ENCODE peak calls at places on chromosomes 16 and 17, in six cellular contexts. T, M, J, W, D and E are unnamed samples.

GRCh38 chr17:2084766-2085647 is 30.1 kb downstream of the HIC1 start:
- DNase-seq in M (no peak), J (no peak), W (no peak), T (no peak), D (no peak), E (no peak)

GRCh38 chr16:20647736-20648135 is 49.7 kb downstream of the ACSM1 start:
- DNase-seq in M (no peak), T (no peak), W (no peak), J (no peak), D (no peak), E (no peak)

GRCh38 chr17:47882247-47882646 is 13.8 kb upstream of the SP2 start:
- DNase-seq in W (peak), J (no peak), D (no peak), T (no peak), M (no peak), E (no peak)

GRCh38 chr16:20611350-20611902 is 35.3 kb upstream of the ACSM2B start:
- DNase-seq in D (no peak), M (peak), T (peak), J (no peak), W (no peak), E (no peak)

GRCh38 chr17:27878776-27879562 is 14.2 kb downstream of the LYRM9 start:
- DNase-seq in D (no peak), T (no peak), M (no peak), J (no peak), W (no peak), E (no peak)

GRCh38 chr17:57086069-57086930 is 1.3 kb downstream of the AKAP1 start:
- DNase-seq in W (peak), T (no peak), J (peak), D (peak), M (peak), E (peak)

GRCh38 chr17:48003686-48004120 is 32.8 kb downstream of the CDK5RAP3 start:
- DNase-seq in T (no peak), M (no peak), D (peak), W (no peak), J (no peak), E (no peak)

GRCh38 chr17:43211123-43211479 is 574 bp upstream of the TMEM106A start:
- DNase-seq in J (no peak), W (no peak), D (no peak), M (no peak), T (no peak), E (no peak)

GRCh38 chr17:7136266-7136877 is 21.8 kb upstream of the ASGR2 start:
- DNase-seq in D (peak), J (peak), W (peak), M (peak), T (peak), E (peak)
- TF ChIP-seq CTCF in D (peak), J (peak), W (peak), M (peak), T (peak), E (peak)

GRCh38 chr16:83887088-83887487 is 11.8 kb upstream of the MLYCD start:
- DNase-seq in D (no peak), M (no peak), J (no peak), T (no peak), W (peak), E (no peak)
- TF ChIP-seq CTCF in D (no peak), M (no peak), J (peak), T (peak), W (peak), E (peak)

DNA sequence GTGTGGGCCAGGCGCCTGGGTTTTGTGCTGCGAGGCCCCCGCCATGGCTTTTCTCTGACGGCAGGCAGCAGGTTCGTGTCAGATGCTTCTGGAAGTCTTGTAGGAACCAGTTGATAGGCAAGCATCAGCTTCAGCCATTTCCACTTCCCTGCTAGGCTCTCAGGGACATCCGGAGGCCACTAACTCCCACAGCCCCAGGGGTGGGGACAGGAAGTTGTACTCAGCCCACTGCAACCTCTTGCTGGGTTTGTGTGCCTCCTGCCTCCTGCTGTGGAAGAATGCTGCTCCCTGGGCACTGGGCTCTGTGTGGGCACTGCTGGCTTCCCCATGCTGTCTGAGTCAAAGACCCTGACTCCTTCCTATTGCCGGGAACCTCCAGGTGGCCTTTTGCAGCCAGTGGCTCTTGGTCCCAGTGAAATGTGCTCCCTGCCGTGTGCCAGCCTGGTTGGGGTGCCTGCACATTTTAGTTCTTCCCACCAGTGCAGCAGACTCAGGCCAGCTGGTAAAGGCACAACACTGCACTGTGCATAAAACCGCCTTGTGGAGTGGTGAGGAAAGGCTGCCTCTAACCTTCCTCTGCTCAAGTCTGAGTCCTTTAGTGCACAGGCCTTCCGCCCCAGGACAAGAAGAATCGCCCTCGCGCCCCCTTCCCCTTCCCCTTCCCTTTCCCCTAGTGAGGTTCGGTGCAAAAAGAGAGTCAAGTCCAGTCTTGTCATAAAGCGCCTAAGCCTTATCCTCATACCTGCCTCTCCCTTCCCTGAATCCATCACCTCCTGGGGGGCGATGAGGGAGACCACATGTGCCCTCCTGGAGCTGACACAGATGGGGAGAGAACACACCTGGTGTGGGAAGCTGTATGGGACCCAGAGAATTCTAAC is 16.6 kb downstream of the LDHD start:
- DNase-seq in W (no peak), M (no peak), J (no peak), T (no peak), D (peak), E (no peak)
- TF ChIP-seq CTCF in W (no peak), M (no peak), J (no peak), T (no peak), D (no peak), E (no peak)

GRCh38 chr16:79328327-79329162 is 272.0 kb downstream of the MAF start:
- DNase-seq in M (no peak), W (no peak), T (no peak), D (no peak), J (no peak), E (no peak)
- TF ChIP-seq CTCF in M (no peak), W (no peak), T (no peak), D (no peak), J (no peak), E (no peak)

GRCh38 chr17:82129095-82129494 is 31.1 kb upstream of the FASN start:
- DNase-seq in W (no peak), J (no peak), D (no peak), M (no peak), T (no peak), E (no peak)
- TF ChIP-seq CTCF in W (peak), J (peak), D (no peak), M (no peak), T (no peak), E (no peak)

DNA sequence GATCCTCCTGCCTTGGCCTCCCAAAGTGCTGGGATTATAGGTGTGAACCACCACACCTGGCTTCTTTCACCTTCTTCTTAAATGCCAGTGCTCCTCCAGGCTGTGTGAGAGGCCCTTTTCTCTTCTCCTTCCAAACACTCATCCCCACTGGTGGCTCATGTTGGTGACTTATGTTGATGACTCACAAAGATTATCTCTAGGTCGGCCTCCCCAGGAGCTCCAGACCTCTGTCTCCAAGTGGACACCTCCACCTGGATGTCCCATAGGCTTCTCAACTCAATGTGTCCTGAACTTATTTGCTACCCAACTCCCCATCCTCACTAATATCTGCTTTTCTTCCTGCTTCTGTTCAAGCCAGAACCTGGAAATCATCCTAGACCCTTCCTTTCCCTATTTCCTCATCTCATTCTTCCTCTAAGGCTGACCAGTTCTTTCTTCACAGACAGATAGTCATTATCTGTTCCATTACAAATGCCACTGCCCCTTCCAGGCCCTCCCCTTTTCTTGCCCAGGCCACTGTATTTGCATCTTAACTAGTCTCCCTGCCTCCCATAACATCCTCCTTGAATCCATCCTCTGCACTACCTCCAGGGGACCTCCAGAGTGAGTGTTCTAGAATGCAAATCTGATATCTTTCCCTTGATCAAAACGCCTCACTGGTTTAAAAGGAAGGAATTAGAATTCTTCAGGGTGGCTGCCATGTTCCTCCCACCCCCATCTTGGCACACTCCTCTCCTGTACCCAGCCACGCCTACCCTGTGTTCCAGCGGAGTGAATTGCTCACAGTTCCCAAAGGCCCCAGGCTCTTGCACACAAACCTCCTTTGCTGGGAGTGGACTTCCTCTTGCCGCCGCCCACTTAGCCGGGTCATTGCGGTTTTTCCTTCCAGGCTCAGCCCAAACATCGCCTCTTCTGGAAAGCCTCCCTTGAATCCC is 34.8 kb upstream of the FBXO47 start:
- DNase-seq in T (peak), M (peak), J (no peak), D (no peak), W (peak), E (no peak)
- TF ChIP-seq CTCF in T (no peak), M (no peak), J (no peak), D (no peak), W (no peak), E (no peak)

GRCh38 chr17:79607941-79608728 is 2.7 kb downstream of the RBFOX3 start:
- DNase-seq in D (no peak), J (peak), M (no peak), T (no peak), W (peak), E (peak)
- TF ChIP-seq CTCF in D (no peak), J (peak), M (no peak), T (no peak), W (no peak), E (no peak)

GRCh38 chr17:78838574-78839005 is 2.0 kb downstream of the USP36 start:
- DNase-seq in D (no peak), J (no peak), T (no peak), M (no peak), W (no peak), E (no peak)

GRCh38 chr17:78839173-78839761 is 1.3 kb downstream of the USP36 start:
- DNase-seq in D (peak), T (no peak), J (no peak), M (no peak), W (peak), E (no peak)

GRCh38 chr17:78840530-78840779 is 159 bp downstream of the USP36 start:
- DNase-seq in J (no peak), D (no peak), W (no peak), T (no peak), M (no peak), E (no peak)

GRCh38 chr17:78839762-78840529 is 668 bp downstream of the USP36 start:
- DNase-seq in J (no peak), W (peak), M (peak), D (peak), T (no peak), E (no peak)

DNA sequence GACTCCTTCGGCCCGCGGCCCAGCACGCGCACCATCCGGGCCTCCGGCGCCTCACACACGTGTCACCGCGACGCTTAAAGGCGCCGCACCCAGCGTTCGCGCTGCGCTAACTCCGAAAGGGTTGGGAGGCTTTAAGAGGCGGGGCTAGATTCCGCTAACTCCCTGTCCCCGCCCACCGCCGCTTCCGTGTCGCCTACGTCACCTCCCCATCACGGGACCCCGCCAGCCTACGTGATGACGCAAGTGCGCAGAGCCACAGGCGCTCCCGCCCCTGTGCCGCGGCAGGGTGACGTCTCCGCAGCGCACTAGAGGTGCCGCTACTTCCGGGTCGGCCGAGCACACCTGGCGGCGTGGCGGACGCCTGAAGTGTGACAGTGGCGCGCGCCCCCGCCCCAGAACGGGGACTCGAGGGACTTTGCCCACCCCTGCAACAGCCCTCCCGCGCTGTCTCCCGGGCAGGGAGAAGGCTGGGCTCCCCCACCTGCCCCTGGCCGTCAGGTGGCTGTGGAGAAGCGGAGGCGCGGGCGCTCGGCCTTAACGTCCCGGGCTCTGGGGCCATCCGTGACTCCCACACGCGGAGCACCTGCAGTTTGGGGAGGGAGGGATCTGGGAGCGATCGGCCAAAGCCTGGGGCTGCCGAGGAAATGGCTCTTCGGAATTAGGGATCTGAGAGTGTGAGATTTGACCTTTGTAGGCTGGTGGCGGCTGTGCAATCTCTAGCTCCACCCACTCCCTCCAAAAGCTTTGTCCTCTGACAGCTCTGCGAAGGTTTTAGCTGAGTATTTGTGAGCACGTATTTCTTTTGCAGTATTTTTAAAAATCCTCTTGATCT is at the start of gene USP36:
- DNase-seq in T (peak), J (peak), M (peak), W (peak), D (peak), E (peak)
- TF ChIP-seq CTCF in T (peak), J (peak), M (no peak), W (peak), D (no peak), E (peak)

GRCh38 chr16:1420540-1421205 is at the start of gene UQCC4:
- DNase-seq in J (peak), W (peak), T (peak), M (peak), D (peak), E (peak)
- TF ChIP-seq CTCF in J (no peak), W (no peak), T (no peak), M (no peak), D (no peak), E (no peak)